ENCODE peak calls at places on chromosomes 12 and 14, in six cellular contexts. One of them, this sample, is unnamed.

GRCh38 chr12:57325395-57325794 is 74.4 kb upstream of the STAC3 start:
- DNase-seq in HepG2: no peak
- DNase-seq in K562: no peak
- DNase-seq in H1: no peak
- DNase-seq in GM12878: no peak
- DNase-seq in A549: no peak
- DNase-seq in this sample: no peak

GRCh38 chr12:42987216-42987631 is 397.7 kb upstream of the PRICKLE1 start:
- DNase-seq in H1: no peak
- DNase-seq in GM12878: no peak
- DNase-seq in K562: no peak
- DNase-seq in HepG2: no peak
- DNase-seq in A549: no peak
- DNase-seq in this sample: no peak

GRCh38 chr14:38197001-38197760 is 10.5 kb upstream of the SSTR1 start:
- DNase-seq in H1: no peak
- DNase-seq in HepG2: no peak
- DNase-seq in GM12878: no peak
- DNase-seq in A549: no peak
- DNase-seq in K562: no peak
- DNase-seq in this sample: no peak

GRCh38 chr12:94571556-94571955 is 78.8 kb downstream of the TMCC3 start:
- DNase-seq in H1: no peak
- DNase-seq in K562: no peak
- DNase-seq in GM12878: no peak
- DNase-seq in A549: peak; percentile 11
- DNase-seq in HepG2: peak; percentile 91
- DNase-seq in this sample: peak; percentile 21

GRCh38 chr12:32230607-32230982 is 123.9 kb downstream of the BICD1 start:
- DNase-seq in GM12878: no peak
- DNase-seq in HepG2: no peak
- DNase-seq in K562: no peak
- DNase-seq in A549: no peak
- DNase-seq in H1: no peak
- DNase-seq in this sample: peak; percentile 14

GRCh38 chr12:55607821-55608602 is 28.7 kb upstream of the OR10P1 start:
- DNase-seq in GM12878: no peak
- DNase-seq in HepG2: no peak
- DNase-seq in H1: no peak
- DNase-seq in A549: no peak
- DNase-seq in K562: no peak
- DNase-seq in this sample: no peak

GRCh38 chr14:65151329-65152010 is 49.2 kb upstream of the MAX start:
- DNase-seq in HepG2: no peak
- DNase-seq in GM12878: no peak
- DNase-seq in H1: no peak
- DNase-seq in A549: no peak
- DNase-seq in K562: no peak
- DNase-seq in this sample: no peak

GRCh38 chr14:81471062-81471461 is 62.6 kb downstream of the SEL1L start:
- DNase-seq in A549: no peak
- DNase-seq in HepG2: no peak
- DNase-seq in H1: no peak
- DNase-seq in GM12878: no peak
- DNase-seq in K562: no peak
- DNase-seq in this sample: no peak

GRCh38 chr12:68538722-68539614 is 71.7 kb upstream of the RAP1B start:
- DNase-seq in H1: peak; percentile 53
- DNase-seq in GM12878: peak; percentile 59
- DNase-seq in K562: peak; percentile 21
- DNase-seq in HepG2: no peak
- DNase-seq in A549: no peak
- DNase-seq in this sample: peak; percentile 92

GRCh38 chr12:132773077-132774020 is 11.7 kb upstream of the ANKLE2 start:
- DNase-seq in A549: no peak
- DNase-seq in GM12878: no peak
- DNase-seq in K562: no peak
- DNase-seq in HepG2: no peak
- DNase-seq in H1: no peak
- DNase-seq in this sample: no peak

GRCh38 chr12:82411561-82412230 is 53.4 kb downstream of the METTL25 start:
- DNase-seq in K562: no peak
- DNase-seq in H1: no peak
- DNase-seq in A549: no peak
- DNase-seq in HepG2: no peak
- DNase-seq in GM12878: no peak
- DNase-seq in this sample: no peak

GRCh38 chr12:123106640-123107359 is 44.1 kb downstream of the PITPNM2 start:
- DNase-seq in GM12878: no peak
- DNase-seq in H1: no peak
- DNase-seq in A549: no peak
- DNase-seq in HepG2: no peak
- DNase-seq in K562: peak; percentile 71
- DNase-seq in this sample: peak; percentile 99

GRCh38 chr14:101937926-101938767 is 26.2 kb upstream of the DYNC1H1 start:
- DNase-seq in HepG2: no peak
- DNase-seq in GM12878: no peak
- DNase-seq in K562: peak; percentile 44
- DNase-seq in H1: no peak
- DNase-seq in A549: no peak
- DNase-seq in this sample: no peak

GRCh38 chr12:62899568-62900390 is 35.2 kb downstream of the PPM1H start:
- DNase-seq in HepG2: peak; percentile 59
- DNase-seq in A549: no peak
- DNase-seq in K562: no peak
- DNase-seq in GM12878: no peak
- DNase-seq in H1: no peak
- DNase-seq in this sample: no peak

GRCh38 chr12:80226576-80226975 is 127.2 kb downstream of the OTOGL start:
- DNase-seq in K562: no peak
- DNase-seq in H1: no peak
- DNase-seq in A549: no peak
- DNase-seq in HepG2: no peak
- DNase-seq in GM12878: no peak
- DNase-seq in this sample: no peak

GRCh38 chr14:99273724-99274345 is 1.8 kb upstream of the BCL11B start:
- DNase-seq in A549: peak; percentile 33
- DNase-seq in H1: no peak
- DNase-seq in GM12878: no peak
- DNase-seq in HepG2: peak; percentile 14
- DNase-seq in K562: no peak
- DNase-seq in this sample: peak; percentile 55

GRCh38 chr12:91388573-91388972 is 206.0 kb upstream of the DCN start:
- DNase-seq in GM12878: no peak
- DNase-seq in H1: no peak
- DNase-seq in A549: no peak
- DNase-seq in HepG2: no peak
- DNase-seq in K562: no peak
- DNase-seq in this sample: no peak

GRCh38 chr12:61654698-61655097 is 605.5 kb upstream of the USP15 start:
- DNase-seq in H1: no peak
- DNase-seq in GM12878: no peak
- DNase-seq in K562: no peak
- DNase-seq in HepG2: peak; percentile 7
- DNase-seq in A549: no peak
- DNase-seq in this sample: peak; percentile 23

GRCh38 chr12:60231301-60231700 is 635.5 kb downstream of the SLC16A7 start:
- DNase-seq in H1: no peak
- DNase-seq in A549: no peak
- DNase-seq in K562: no peak
- DNase-seq in HepG2: no peak
- DNase-seq in GM12878: no peak
- DNase-seq in this sample: no peak

GRCh38 chr12:12331244-12331771 is 18.7 kb downstream of the MANSC1 start:
- DNase-seq in H1: no peak
- DNase-seq in HepG2: no peak
- DNase-seq in A549: no peak
- DNase-seq in K562: no peak
- DNase-seq in GM12878: no peak
- DNase-seq in this sample: no peak

GRCh38 chr12:78085562-78086182 is 255.0 kb downstream of the NAV3 start:
- DNase-seq in A549: no peak
- DNase-seq in GM12878: no peak
- DNase-seq in K562: no peak
- DNase-seq in HepG2: no peak
- DNase-seq in H1: no peak
- DNase-seq in this sample: no peak

GRCh38 chr12:104684884-104685283 is 228.1 kb downstream of the CHST11 start:
- DNase-seq in K562: no peak
- DNase-seq in A549: no peak
- DNase-seq in HepG2: no peak
- DNase-seq in H1: no peak
- DNase-seq in GM12878: no peak
- DNase-seq in this sample: no peak
- TF ChIP-seq MAX in K562: no peak
- TF ChIP-seq MAX in A549: no peak
- TF ChIP-seq MAX in HepG2: no peak
- TF ChIP-seq MAX in H1: no peak
- TF ChIP-seq MAX in GM12878: no peak
- TF ChIP-seq MAX in this sample: no peak

DNA sequence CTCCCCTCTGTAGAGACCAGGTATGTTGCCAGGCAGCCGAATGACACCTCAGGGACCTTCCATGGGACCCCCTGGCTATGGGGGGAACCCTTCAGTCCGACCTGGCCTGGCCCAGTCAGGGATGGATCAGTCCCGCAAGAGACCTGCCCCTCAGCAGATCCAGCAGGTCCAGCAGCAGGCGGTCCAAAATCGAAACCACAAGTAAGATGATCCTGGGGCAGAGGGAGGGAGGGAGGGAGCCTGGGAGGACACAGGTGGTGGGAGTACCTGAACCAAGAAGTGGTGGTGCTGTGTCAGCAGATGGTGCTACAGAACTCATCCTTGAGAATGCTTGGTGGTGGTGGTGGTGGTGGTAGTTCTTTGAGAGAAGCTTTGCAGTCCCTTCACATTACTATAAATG is 1.0 kb downstream of the SMARCD1 start:
- DNase-seq in HepG2: no peak
- DNase-seq in K562: no peak
- DNase-seq in GM12878: no peak
- DNase-seq in H1: no peak
- DNase-seq in A549: no peak
- DNase-seq in this sample: no peak
- TF ChIP-seq POLR2A in HepG2: no peak
- TF ChIP-seq POLR2A in K562: no peak
- TF ChIP-seq POLR2A in GM12878: no peak
- TF ChIP-seq POLR2A in H1: no peak
- TF ChIP-seq POLR2A in A549: no peak
- TF ChIP-seq POLR2A in this sample: no peak

DNA sequence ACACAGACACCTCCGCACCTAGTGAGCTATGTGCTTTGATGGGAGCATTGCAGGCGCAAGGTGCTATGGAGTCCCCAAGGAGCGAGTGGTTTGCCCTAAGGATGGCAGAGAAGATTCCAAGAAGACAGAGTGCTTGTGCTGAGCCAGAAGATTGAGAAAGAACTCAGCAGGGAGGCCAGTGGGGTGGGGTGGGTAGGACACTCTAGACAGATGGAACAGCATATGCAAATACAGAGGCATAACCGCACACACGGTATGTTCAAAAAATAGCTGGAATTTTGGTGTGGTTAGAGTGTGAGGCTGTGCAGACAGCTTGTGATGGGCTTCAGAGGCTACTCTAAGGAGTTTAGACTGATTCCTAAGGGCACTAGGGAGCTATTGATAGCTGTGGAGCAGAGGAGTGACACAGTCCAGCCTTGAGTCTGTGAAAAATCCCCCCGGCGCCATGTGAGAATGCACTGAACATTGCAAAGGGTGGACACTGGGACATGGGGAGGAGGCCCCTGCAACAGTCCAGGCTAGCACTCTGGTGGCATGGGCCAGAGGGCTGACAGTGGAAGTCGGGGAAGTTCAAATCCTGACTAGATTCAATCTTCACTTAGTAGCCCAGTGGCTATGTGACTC is 11.9 kb downstream of the DTX1 start:
- DNase-seq in H1: no peak
- DNase-seq in GM12878: no peak
- DNase-seq in K562: no peak
- DNase-seq in A549: no peak
- DNase-seq in HepG2: no peak
- DNase-seq in this sample: peak; percentile 45
- TF ChIP-seq MAX in H1: no peak
- TF ChIP-seq MAX in GM12878: no peak
- TF ChIP-seq MAX in K562: no peak
- TF ChIP-seq MAX in A549: no peak
- TF ChIP-seq MAX in HepG2: no peak
- TF ChIP-seq MAX in this sample: no peak

DNA sequence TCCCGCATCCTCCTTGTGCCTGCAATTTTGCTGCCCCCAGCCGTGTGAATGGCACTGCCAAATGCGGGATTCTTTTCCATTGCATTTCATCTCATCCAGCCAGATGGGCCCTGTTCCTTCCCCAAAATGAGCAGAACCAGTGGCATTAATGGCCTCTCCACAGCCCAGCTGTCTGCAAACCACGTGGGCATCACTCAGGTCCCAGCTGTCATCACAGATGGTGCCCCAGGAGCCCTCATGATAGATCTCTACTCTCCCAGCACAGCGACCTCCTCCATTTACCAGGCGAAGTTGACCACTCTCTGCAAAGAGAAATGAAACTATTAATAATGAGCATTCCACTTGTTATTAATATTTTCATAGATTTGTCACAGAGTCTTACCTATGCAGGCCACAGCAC is 17.1 kb downstream of the CD163 start:
- DNase-seq in HepG2: no peak
- DNase-seq in A549: no peak
- DNase-seq in GM12878: no peak
- DNase-seq in K562: no peak
- DNase-seq in H1: no peak
- DNase-seq in this sample: no peak
- TF ChIP-seq POLR2A in HepG2: no peak
- TF ChIP-seq POLR2A in A549: no peak
- TF ChIP-seq POLR2A in GM12878: no peak
- TF ChIP-seq POLR2A in K562: no peak
- TF ChIP-seq POLR2A in H1: no peak
- TF ChIP-seq POLR2A in this sample: no peak

GRCh38 chr12:89859513-89860220 is 151.0 kb upstream of the ATP2B1 start:
- DNase-seq in H1: no peak
- DNase-seq in HepG2: no peak
- DNase-seq in GM12878: no peak
- DNase-seq in A549: no peak
- DNase-seq in K562: no peak
- DNase-seq in this sample: no peak
- TF ChIP-seq MAX in H1: no peak
- TF ChIP-seq MAX in HepG2: no peak
- TF ChIP-seq MAX in GM12878: no peak
- TF ChIP-seq MAX in A549: no peak
- TF ChIP-seq MAX in K562: no peak
- TF ChIP-seq MAX in this sample: no peak

GRCh38 chr12:113403435-113404415 is at the start of gene SDS:
- DNase-seq in HepG2: no peak
- DNase-seq in GM12878: no peak
- DNase-seq in H1: no peak
- DNase-seq in K562: peak; percentile 51
- DNase-seq in A549: no peak
- DNase-seq in this sample: peak; percentile 83
- TF ChIP-seq POLR2A in HepG2: no peak
- TF ChIP-seq POLR2A in GM12878: no peak
- TF ChIP-seq POLR2A in H1: no peak
- TF ChIP-seq POLR2A in K562: no peak
- TF ChIP-seq POLR2A in A549: no peak
- TF ChIP-seq POLR2A in this sample: no peak

GRCh38 chr12:4483885-4484823 is 38.5 kb upstream of the FGF6 start:
- DNase-seq in H1: no peak
- DNase-seq in A549: no peak
- DNase-seq in K562: no peak
- DNase-seq in HepG2: no peak
- DNase-seq in GM12878: no peak
- DNase-seq in this sample: peak; percentile 18
- TF ChIP-seq MAX in H1: no peak
- TF ChIP-seq MAX in A549: no peak
- TF ChIP-seq MAX in K562: no peak
- TF ChIP-seq MAX in HepG2: no peak
- TF ChIP-seq MAX in GM12878: no peak
- TF ChIP-seq MAX in this sample: no peak

GRCh38 chr12:120292661-120293531 is at the start of gene RNU4-1:
- DNase-seq in A549: peak; percentile 59
- DNase-seq in HepG2: peak; percentile 93
- DNase-seq in GM12878: peak; percentile 92
- DNase-seq in K562: peak; percentile 54
- DNase-seq in H1: peak; percentile 75
- DNase-seq in this sample: peak; percentile 99
- TF ChIP-seq POLR2A in A549: peak; percentile 96
- TF ChIP-seq POLR2A in HepG2: peak; percentile 99
- TF ChIP-seq POLR2A in GM12878: peak; percentile 97
- TF ChIP-seq POLR2A in K562: peak; percentile 100
- TF ChIP-seq POLR2A in H1: peak; percentile 100
- TF ChIP-seq POLR2A in this sample: peak; percentile 99

This sample was measured in NB4.